ENCODE peak calls at places on chromosomes 5 and 9, in four cellular contexts. One of them, this sample, is unnamed.

GRCh38 chr5:133746834-133747233 is 134.5 kb upstream of the FSTL4 start:
- DNase-seq in H1: peak; percentile 67
- DNase-seq in HepG2: peak; percentile 4
- DNase-seq in GM12878: no peak
- DNase-seq in this sample: no peak

GRCh38 chr9:35951736-35952135 is 6.2 kb downstream of the OR2S2 start:
- DNase-seq in H1: peak; percentile 14
- DNase-seq in HepG2: no peak
- DNase-seq in GM12878: no peak
- DNase-seq in this sample: no peak

GRCh38 chr5:14685757-14686156 is 21.2 kb downstream of the OTULIN start:
- DNase-seq in H1: no peak
- DNase-seq in HepG2: peak; percentile 48
- DNase-seq in GM12878: peak; percentile 68
- DNase-seq in this sample: no peak

GRCh38 chr5:62043289-62044274 is 262.4 kb upstream of the KIF2A start:
- DNase-seq in H1: peak; percentile 65
- DNase-seq in HepG2: no peak
- DNase-seq in GM12878: no peak
- DNase-seq in this sample: peak; percentile 81

GRCh38 chr9:135186248-135187164 is 99.0 kb downstream of the OLFM1 start:
- DNase-seq in H1: no peak
- DNase-seq in HepG2: no peak
- DNase-seq in GM12878: no peak
- DNase-seq in this sample: no peak

GRCh38 chr5:56457887-56458451 is 224.8 kb upstream of the ANKRD55 start:
- DNase-seq in H1: no peak
- DNase-seq in HepG2: no peak
- DNase-seq in GM12878: no peak
- DNase-seq in this sample: no peak

GRCh38 chr9:24841993-24842392 is 296.3 kb upstream of the IZUMO3 start:
- DNase-seq in H1: no peak
- DNase-seq in HepG2: no peak
- DNase-seq in GM12878: no peak
- DNase-seq in this sample: no peak

GRCh38 chr5:69206528-69207190 is 17.3 kb downstream of the CENPH start:
- DNase-seq in H1: no peak
- DNase-seq in HepG2: peak; percentile 57
- DNase-seq in GM12878: no peak
- DNase-seq in this sample: no peak

GRCh38 chr5:59724482-59725392 is 168.8 kb downstream of the PDE4D start:
- DNase-seq in H1: peak; percentile 63
- DNase-seq in HepG2: peak; percentile 15
- DNase-seq in GM12878: no peak
- DNase-seq in this sample: peak; percentile 25

GRCh38 chr5:56279979-56280378 is 46.8 kb upstream of the ANKRD55 start:
- DNase-seq in H1: no peak
- DNase-seq in HepG2: peak; percentile 80
- DNase-seq in GM12878: no peak
- DNase-seq in this sample: no peak

GRCh38 chr9:128819716-128820664 is 1.7 kb downstream of the ENDOG start:
- DNase-seq in H1: no peak
- DNase-seq in HepG2: no peak
- DNase-seq in GM12878: no peak
- DNase-seq in this sample: no peak

GRCh38 chr5:144504929-144505578 is 334.4 kb downstream of the KCTD16 start:
- DNase-seq in H1: no peak
- DNase-seq in HepG2: no peak
- DNase-seq in GM12878: no peak
- DNase-seq in this sample: peak; percentile 22

GRCh38 chr9:13330396-13331004 is 51.0 kb upstream of the MPDZ start:
- DNase-seq in H1: no peak
- DNase-seq in HepG2: no peak
- DNase-seq in GM12878: no peak
- DNase-seq in this sample: no peak

GRCh38 chr5:34582364-34582763 is 73.8 kb upstream of the RAI14 start:
- DNase-seq in H1: no peak
- DNase-seq in HepG2: no peak
- DNase-seq in GM12878: no peak
- DNase-seq in this sample: no peak

GRCh38 chr5:10607666-10608442 is 44.0 kb downstream of the ANKRD33B start:
- DNase-seq in H1: no peak
- DNase-seq in HepG2: no peak
- DNase-seq in GM12878: peak; percentile 63
- DNase-seq in this sample: no peak

GRCh38 chr5:154311362-154311761 is 120.8 kb downstream of the GALNT10 start:
- DNase-seq in H1: no peak
- DNase-seq in HepG2: no peak
- DNase-seq in GM12878: peak; percentile 25
- DNase-seq in this sample: no peak

GRCh38 chr9:88258587-88258986 is 120.3 kb upstream of the SPATA31C2 start:
- DNase-seq in H1: no peak
- DNase-seq in HepG2: no peak
- DNase-seq in GM12878: no peak
- DNase-seq in this sample: no peak

DNA sequence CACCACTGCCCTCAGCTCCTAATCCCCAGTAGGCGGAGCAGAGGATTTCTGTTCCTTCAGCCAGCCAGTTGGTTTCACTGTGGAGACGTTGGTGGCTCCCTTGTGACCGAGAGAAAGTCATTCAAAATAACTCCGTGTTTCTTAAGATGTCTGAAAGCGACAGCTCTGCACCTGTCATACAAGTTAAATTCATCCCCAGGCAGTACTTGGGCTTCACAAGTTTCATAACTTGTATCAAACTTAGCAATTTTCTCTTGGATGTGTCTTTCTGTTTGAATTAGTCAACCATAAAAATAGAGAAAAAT is 410 bp upstream of the CDKN2B start:
- DNase-seq in H1: no peak
- DNase-seq in HepG2: no peak
- DNase-seq in GM12878: no peak
- DNase-seq in this sample: no peak
- H3K4me3 ChIP-seq in H1: peak overlapping the region; percentile 76
- H3K4me3 ChIP-seq in HepG2: peak overlapping the region; percentile 72
- H3K4me3 ChIP-seq in GM12878: peak overlapping the region; percentile 66
- H3K4me3 ChIP-seq in this sample: peak overlapping the region; percentile 71

GRCh38 chr5:178941361-178941760 is 363 bp downstream of the ZNF454 start:
- DNase-seq in H1: no peak
- DNase-seq in HepG2: no peak
- DNase-seq in GM12878: no peak
- DNase-seq in this sample: no peak
- H3K9ac ChIP-seq in H1: no peak overlapping the region
- H3K9ac ChIP-seq in HepG2: no peak overlapping the region
- H3K9ac ChIP-seq in GM12878: no peak overlapping the region
- H3K9ac ChIP-seq in this sample: peak overlapping the region; percentile 93

DNA sequence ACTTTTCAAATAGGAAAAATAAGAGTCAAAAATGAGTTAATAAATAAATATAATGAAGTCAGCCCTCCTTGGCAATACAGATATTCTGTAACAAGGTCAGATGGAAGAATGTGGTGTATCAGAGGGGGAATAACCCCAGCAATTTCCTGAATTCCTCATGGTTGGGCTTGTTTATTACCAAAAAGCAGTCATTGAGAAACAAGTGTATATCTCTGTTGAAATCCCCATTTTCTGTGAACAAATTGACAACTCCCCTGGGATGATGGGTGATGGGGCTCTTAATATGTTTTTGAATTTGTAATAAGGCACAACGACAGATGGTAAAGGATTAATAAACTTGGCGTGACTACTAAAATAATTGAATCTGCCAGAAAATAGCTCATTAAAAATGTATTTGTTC is 34.1 kb downstream of the THBS4 start:
- DNase-seq in H1: no peak
- DNase-seq in HepG2: no peak
- DNase-seq in GM12878: no peak
- DNase-seq in this sample: no peak
- TF ChIP-seq SUZ12 in H1: no peak
- TF ChIP-seq SUZ12 in HepG2: no peak
- TF ChIP-seq SUZ12 in GM12878: no peak
- TF ChIP-seq SUZ12 in this sample: no peak

GRCh38 chr9:106892632-106893031 is 29.7 kb downstream of the ZNF462 start:
- DNase-seq in H1: no peak
- DNase-seq in HepG2: peak; percentile 23
- DNase-seq in GM12878: no peak
- DNase-seq in this sample: peak; percentile 87

GRCh38 chr9:106897681-106898080 is 34.7 kb downstream of the ZNF462 start:
- DNase-seq in H1: no peak
- DNase-seq in HepG2: no peak
- DNase-seq in GM12878: no peak
- DNase-seq in this sample: no peak

GRCh38 chr9:106893088-106893487 is 30.1 kb downstream of the ZNF462 start:
- DNase-seq in H1: no peak
- DNase-seq in HepG2: no peak
- DNase-seq in GM12878: no peak
- DNase-seq in this sample: no peak

GRCh38 chr9:106897223-106897622 is 34.3 kb downstream of the ZNF462 start:
- DNase-seq in H1: no peak
- DNase-seq in HepG2: no peak
- DNase-seq in GM12878: no peak
- DNase-seq in this sample: no peak

GRCh38 chr9:106896695-106897094 is 33.7 kb downstream of the ZNF462 start:
- DNase-seq in H1: no peak
- DNase-seq in HepG2: no peak
- DNase-seq in GM12878: no peak
- DNase-seq in this sample: no peak
- H3K4me3 ChIP-seq in H1: no peak overlapping the region
- H3K4me3 ChIP-seq in HepG2: no peak overlapping the region
- H3K4me3 ChIP-seq in GM12878: no peak overlapping the region
- H3K4me3 ChIP-seq in this sample: no peak overlapping the region